ENCODE peak calls at places on chromosome 16, in nine cellular contexts. P is IMR-90, U is MM.1S, B is fibroblast of lung, M is mesendoderm, R is PC-3, C is neuronal stem cell, N is mammary epithelial cell, L is H1. D is an unnamed sample.

GRCh38 chr16:20833081-20833480 is 26.8 kb downstream of the REXO5 start:
- DNase-seq in M (no peak), U (no peak), P (no peak), L (no peak), R (no peak), C (no peak), N (no peak), B (no peak), D (no peak)

GRCh38 chr16:31086629-31086906 is 2.2 kb downstream of the PRSS53 start:
- DNase-seq in B (no peak), P (no peak), C (no peak), U (no peak), M (no peak), L (no peak), R (no peak), N (no peak), D (no peak)

GRCh38 chr16:54287018-54287757 is 601 bp upstream of the IRX3 start:
- DNase-seq in C (peak; percentile 32), U (no peak), P (no peak), R (no peak), B (no peak), M (no peak), N (no peak), L (no peak), D (peak; percentile 92)

GRCh38 chr16:1972490-1972877 is 631 bp downstream of the TBL3 start:
- DNase-seq in M (peak; percentile 47), B (peak; percentile 27), L (no peak), N (peak; percentile 41), C (no peak), R (no peak), P (no peak), U (no peak), D (no peak)

GRCh38 chr16:83244057-83244456 is 563.7 kb upstream of the HSBP1 start:
- DNase-seq in L (no peak), B (no peak), U (no peak), R (no peak), M (no peak), C (no peak), P (no peak), N (no peak), D (no peak)

GRCh38 chr16:83931556-83931955 is 21.5 kb upstream of the OSGIN1 start:
- DNase-seq in C (no peak), L (no peak), U (no peak), R (no peak), M (no peak), P (no peak), B (no peak), N (no peak), D (no peak)

GRCh38 chr16:77223184-77223583 is 24.0 kb downstream of the SYCE1L start:
- DNase-seq in N (no peak), M (peak; percentile 71), U (no peak), L (no peak), C (no peak), R (peak; percentile 8), B (no peak), P (no peak), D (peak; percentile 89)

GRCh38 chr16:1474471-1474795 is 395 bp downstream of the CLCN7 start:
- DNase-seq in N (no peak), C (no peak), R (no peak), B (no peak), U (no peak), P (no peak), L (no peak), M (no peak), D (no peak)

GRCh38 chr16:75938818-75939217 is 212.5 kb upstream of the CPHXL start:
- DNase-seq in U (no peak), M (peak; percentile 21), B (no peak), L (no peak), N (peak; percentile 28), C (no peak), R (peak; percentile 40), P (peak; percentile 67), D (no peak)

GRCh38 chr16:64351116-64351515 is 770.7 kb downstream of the CDH11 start:
- DNase-seq in R (no peak), C (no peak), U (no peak), B (no peak), N (no peak), M (no peak), P (no peak), L (no peak), D (no peak)

GRCh38 chr16:9099131-9099625 is 7.7 kb downstream of the HAPSTR1 start:
- DNase-seq in U (no peak), M (no peak), N (peak; percentile 43), R (peak; percentile 46), P (peak; percentile 68), B (peak; percentile 59), L (no peak), C (no peak), D (peak; percentile 17)

GRCh38 chr16:24504467-24505345 is 34.7 kb upstream of the RBBP6 start:
- DNase-seq in P (peak; percentile 50), R (peak; percentile 72), N (peak; percentile 49), M (peak; percentile 82), B (peak; percentile 36), L (peak; percentile 38), C (peak; percentile 71), U (peak; percentile 68), D (peak; percentile 88)

GRCh38 chr16:56353054-56353921 is 72.1 kb downstream of the AMFR start:
- DNase-seq in R (no peak), M (no peak), U (no peak), L (no peak), B (no peak), C (no peak), P (no peak), N (no peak), D (peak; percentile 31)

GRCh38 chr16:18803569-18804462 is 2.5 kb upstream of the ARL6IP1 start:
- DNase-seq in N (no peak), B (peak; percentile 65), R (peak; percentile 9), L (no peak), M (no peak), P (peak; percentile 42), C (no peak), U (no peak), D (no peak)

GRCh38 chr16:83345846-83346245 is 461.9 kb upstream of the HSBP1 start:
- DNase-seq in L (no peak), P (no peak), M (peak; percentile 82), C (no peak), B (no peak), N (no peak), U (no peak), R (no peak), D (no peak)

GRCh38 chr16:660459-661183 is 7.3 kb upstream of the RHOT2 start:
- DNase-seq in M (peak; percentile 94), P (peak; percentile 77), N (peak; percentile 51), B (peak; percentile 60), L (no peak), U (peak; percentile 90), R (peak; percentile 79), C (peak; percentile 86), D (peak; percentile 97)

DNA sequence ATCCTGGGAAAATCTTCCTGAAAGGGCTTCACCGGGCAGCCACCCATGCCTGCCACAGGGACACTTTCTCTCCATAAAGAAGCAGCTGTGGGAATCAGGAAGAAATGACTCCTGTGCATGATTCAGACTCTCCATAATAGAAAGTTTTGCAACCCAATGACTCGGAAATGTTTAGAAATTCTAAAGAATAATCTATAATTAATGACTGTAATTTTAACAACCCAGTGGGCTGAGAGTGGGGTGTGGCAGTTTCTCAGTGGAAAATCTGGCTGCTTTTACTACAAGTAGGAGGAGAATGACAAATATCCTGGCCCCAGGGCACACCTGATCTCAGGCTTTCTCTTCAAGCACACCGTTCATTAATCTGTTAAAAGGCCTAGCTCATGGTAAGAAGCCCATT is 25.7 kb downstream of the IRF8 start:
- DNase-seq in L (no peak), U (no peak), P (no peak), C (no peak), B (peak; percentile 47), R (peak; percentile 14), N (peak; percentile 70), M (no peak), D (no peak)
- H3K9ac ChIP-seq in L (no peak overlapping the region), U (no peak overlapping the region), P (no peak overlapping the region), C (no peak overlapping the region), B (no peak overlapping the region), R (no peak overlapping the region), N (no peak overlapping the region), M (no peak overlapping the region), D (no peak overlapping the region)

DNA sequence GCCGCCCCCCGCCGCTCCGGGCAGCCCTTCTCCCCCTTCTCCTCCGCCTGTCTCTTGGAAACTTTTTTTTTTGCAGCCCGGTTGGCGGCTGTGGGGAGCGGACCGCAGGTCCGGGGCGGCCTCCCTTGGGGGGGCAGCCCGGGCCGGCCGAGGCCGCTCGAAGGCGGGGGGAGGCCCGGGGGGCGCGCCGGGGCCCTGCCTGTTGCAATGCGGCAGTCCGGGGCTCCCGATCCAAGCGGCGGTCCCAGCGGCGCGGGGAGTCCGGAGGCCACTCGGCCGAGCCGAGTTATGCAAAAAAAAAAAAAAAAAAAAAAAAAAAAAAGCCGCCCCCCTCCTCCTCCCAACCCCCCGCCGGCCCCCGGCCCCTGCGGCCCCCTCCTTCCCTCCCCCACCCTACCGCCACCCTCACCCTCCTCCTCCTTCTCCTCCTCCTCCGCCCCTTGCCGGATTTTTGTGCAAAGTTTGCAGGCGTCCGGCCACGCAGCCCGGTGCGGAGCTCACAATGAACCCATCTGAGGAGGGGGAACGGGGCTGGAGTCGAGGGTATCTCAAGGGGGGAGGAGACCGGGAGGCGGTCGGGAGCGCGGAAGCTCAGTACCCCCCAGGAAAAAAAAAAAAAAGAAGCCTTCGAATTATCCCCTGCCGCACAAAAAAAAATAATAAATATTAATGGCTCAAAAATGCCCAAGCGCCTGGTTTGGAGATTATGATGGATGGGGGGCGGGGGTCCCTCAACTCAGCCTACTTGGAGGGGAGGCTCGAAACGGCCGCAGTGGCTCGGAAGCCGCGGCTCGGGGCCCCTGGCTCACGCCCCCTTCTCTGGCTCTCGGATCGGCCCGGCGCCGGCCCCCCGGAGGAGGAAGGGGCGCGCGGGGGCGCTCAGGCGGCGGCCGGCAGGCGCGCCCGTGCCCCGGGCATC is at the start of gene ZNF423:
- DNase-seq in R (no peak), B (no peak), P (no peak), L (no peak), C (peak; percentile 51), U (no peak), M (peak; percentile 68), N (no peak), D (peak; percentile 75)
- H3K9ac ChIP-seq in R (no peak within 1 kb of the TSS), B (no peak within 1 kb of the TSS), P (peak within 1 kb of the TSS; percentile 18), L (peak within 1 kb of the TSS; percentile 38), C (peak within 1 kb of the TSS; percentile 94), U (peak within 1 kb of the TSS; percentile 21), M (peak within 1 kb of the TSS; percentile 91), N (no peak within 1 kb of the TSS), D (peak within 1 kb of the TSS; percentile 49)

DNA sequence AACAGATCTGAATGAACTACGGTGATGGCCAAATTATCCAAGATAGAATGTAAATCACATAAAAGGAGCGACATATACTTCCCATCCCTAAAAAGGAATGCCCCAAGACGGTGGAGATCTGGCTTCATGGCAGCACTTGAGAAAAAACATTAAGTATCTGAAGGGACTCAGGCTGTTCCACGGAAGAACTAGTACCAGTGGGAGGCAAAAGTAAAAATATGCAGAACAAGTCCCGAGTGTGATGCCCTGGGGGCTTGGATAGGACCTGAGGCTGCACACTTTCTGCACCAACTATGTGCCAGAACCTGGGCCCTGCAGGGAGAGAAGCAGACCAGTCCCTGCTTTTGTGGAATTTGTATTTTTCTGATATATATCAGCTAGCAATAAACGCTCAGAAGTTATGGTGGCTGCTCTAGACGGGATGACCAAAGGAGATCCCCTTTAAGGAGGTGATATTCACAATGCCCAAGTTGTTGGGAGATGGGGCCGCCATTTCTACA is 538 bp upstream of the CKLF start:
- DNase-seq in C (no peak), R (no peak), B (no peak), P (no peak), N (no peak), L (no peak), U (peak; percentile 23), M (no peak), D (no peak)
- H3K9ac ChIP-seq in C (peak overlapping the region; percentile 85), R (peak overlapping the region; percentile 71), B (peak overlapping the region; percentile 74), P (peak overlapping the region; percentile 93), N (no peak overlapping the region), L (no peak overlapping the region), U (peak overlapping the region; percentile 74), M (peak overlapping the region; percentile 81), D (no peak overlapping the region)

GRCh38 chr16:53220585-53220984 is 165.8 kb downstream of the CHD9 start:
- DNase-seq in C (no peak), P (peak; percentile 58), U (no peak), N (no peak), L (no peak), B (peak; percentile 53), R (no peak), M (peak; percentile 65), D (peak; percentile 46)
- H3K9ac ChIP-seq in C (no peak overlapping the region), P (no peak overlapping the region), U (no peak overlapping the region), N (no peak overlapping the region), L (no peak overlapping the region), B (no peak overlapping the region), R (no peak overlapping the region), M (no peak overlapping the region), D (no peak overlapping the region)